ENCODE peak calls at places on chromosomes 16 and 17, in six cellular contexts. P is kidney tubule cell; N is T-helper 1 cell; D is SHP77; S is H9; Q is activated CD4-positive, CD25-positive, alpha-beta regulatory T cell treated with anti-CD3 and anti-CD28 coated beads, Interleukin-2, amount 50 U/mL, for 16 hours. X is an unnamed sample.
A peak's percentile ranks its signal among the peaks of the same experiment; 100 is the strongest.

GRCh38 chr17:45147102-45147580 is 1.1 kb upstream of the HEXIM1 start:
- DNase-seq in S (no peak), N (peak; percentile 64), D (peak; percentile 83), P (peak; percentile 74), Q (no peak), X (peak; percentile 87)

GRCh38 chr16:7270006-7270405 is 62.6 kb upstream of the RBFOX1 start:
- DNase-seq in D (no peak), S (no peak), N (no peak), P (no peak), Q (no peak), X (no peak)

GRCh38 chr16:74862743-74863244 is 88.2 kb upstream of the FA2H start:
- DNase-seq in Q (no peak), D (peak; percentile 37), N (no peak), P (peak; percentile 66), S (no peak), X (no peak)

GRCh38 chr16:57102888-57103879 is 10.8 kb downstream of the CPNE2 start:
- DNase-seq in D (no peak), N (no peak), P (no peak), S (peak; percentile 45), Q (no peak), X (no peak)

GRCh38 chr16:87472142-87472778 is 20.6 kb downstream of the ZCCHC14 start:
- DNase-seq in N (no peak), D (no peak), Q (no peak), P (no peak), S (no peak), X (no peak)

GRCh38 chr17:259341-259976 is 78.0 kb upstream of the DOC2B start:
- DNase-seq in D (no peak), S (no peak), N (no peak), Q (no peak), P (no peak), X (no peak)

GRCh38 chr17:31558748-31559646 is 167.5 kb downstream of the RAB11FIP4 start:
- DNase-seq in N (peak; percentile 60), S (peak; percentile 88), D (peak; percentile 70), Q (no peak), P (peak; percentile 84), X (peak; percentile 21)

GRCh38 chr17:8314797-8315739 is 5.0 kb downstream of the ARHGEF15 start:
- DNase-seq in P (peak; percentile 33), S (no peak), N (no peak), Q (no peak), D (no peak), X (no peak)

GRCh38 chr17:14482715-14483114 is 181.8 kb downstream of the HS3ST3B1 start:
- DNase-seq in D (no peak), N (no peak), Q (no peak), S (no peak), P (no peak), X (no peak)

GRCh38 chr16:4131621-4132020 is 15.4 kb upstream of the ADCY9 start:
- DNase-seq in P (no peak), D (no peak), N (no peak), S (no peak), Q (no peak), X (no peak)

GRCh38 chr16:85641776-85642176 is 28.7 kb downstream of the GSE1 start:
- DNase-seq in D (no peak), P (peak; percentile 44), Q (no peak), S (no peak), N (no peak), X (no peak)

GRCh38 chr17:67080804-67081203 is 36.5 kb downstream of the CACNG1 start:
- DNase-seq in D (no peak), S (no peak), Q (no peak), P (no peak), N (no peak), X (no peak)

GRCh38 chr17:19401321-19402010 is 9.6 kb upstream of the RNF112 start:
- DNase-seq in D (peak; percentile 31), Q (no peak), N (no peak), P (no peak), S (no peak), X (no peak)

GRCh38 chr16:66904846-66905632 is 13.6 kb downstream of the CDH16 start:
- DNase-seq in D (no peak), N (no peak), Q (no peak), S (no peak), P (no peak), X (no peak)

GRCh38 chr17:60354223-60354622 is 37.7 kb downstream of the USP32 start:
- DNase-seq in S (no peak), Q (no peak), N (no peak), P (no peak), D (no peak), X (no peak)

X was measured in NK-92 treated with Interleukin-12 subunit alpha and Interleukin-12 subunit beta, amount 100 ng/mL, for 24 hours.